ENCODE peak calls at places on chromosomes 2 and 18, in nine cellular contexts. One of them, this sample, is unnamed.
A peak's percentile ranks its signal among the peaks of the same experiment; 100 is the strongest.

GRCh38 chr2:118013221-118013723 is 598 bp downstream of the CCDC93 start:
- DNase-seq in GM12865: peak; percentile 32
- DNase-seq in fibroblast of pulmonary artery: no peak
- DNase-seq in H9: peak; percentile 48
- DNase-seq in WERI-Rb-1: peak; percentile 54
- DNase-seq in neural progenitor cell: peak; percentile 47
- DNase-seq in adrenal gland: peak; percentile 77
- DNase-seq in RWPE1: peak; percentile 55
- DNase-seq in AG09309: no peak
- DNase-seq in this sample: no peak

GRCh38 chr2:79604748-79605147 is 91.9 kb downstream of the CTNNA2 start:
- DNase-seq in GM12865: no peak
- DNase-seq in fibroblast of pulmonary artery: no peak
- DNase-seq in H9: no peak
- DNase-seq in WERI-Rb-1: no peak
- DNase-seq in neural progenitor cell: no peak
- DNase-seq in adrenal gland: no peak
- DNase-seq in RWPE1: no peak
- DNase-seq in AG09309: no peak
- DNase-seq in this sample: no peak

GRCh38 chr2:126862730-126863129 is 36.0 kb upstream of the TEX51 start:
- DNase-seq in GM12865: no peak
- DNase-seq in fibroblast of pulmonary artery: no peak
- DNase-seq in H9: no peak
- DNase-seq in WERI-Rb-1: no peak
- DNase-seq in neural progenitor cell: no peak
- DNase-seq in adrenal gland: no peak
- DNase-seq in RWPE1: no peak
- DNase-seq in AG09309: no peak
- DNase-seq in this sample: no peak

GRCh38 chr2:28681216-28681981 is 70.2 kb upstream of the PPP1CB start:
- DNase-seq in GM12865: peak; percentile 85
- DNase-seq in fibroblast of pulmonary artery: peak; percentile 84
- DNase-seq in H9: no peak
- DNase-seq in WERI-Rb-1: no peak
- DNase-seq in neural progenitor cell: no peak
- DNase-seq in adrenal gland: no peak
- DNase-seq in RWPE1: no peak
- DNase-seq in AG09309: no peak
- DNase-seq in this sample: no peak

GRCh38 chr2:175366814-175367213 is 185.3 kb upstream of the ATP5MC3 start:
- DNase-seq in GM12865: peak; percentile 45
- DNase-seq in fibroblast of pulmonary artery: peak; percentile 60
- DNase-seq in H9: peak; percentile 52
- DNase-seq in WERI-Rb-1: peak; percentile 44
- DNase-seq in neural progenitor cell: peak; percentile 75
- DNase-seq in adrenal gland: peak; percentile 42
- DNase-seq in RWPE1: peak; percentile 55
- DNase-seq in AG09309: peak; percentile 1
- DNase-seq in this sample: no peak

GRCh38 chr2:20614201-20615045 is 36.5 kb downstream of the HS1BP3 start:
- DNase-seq in GM12865: no peak
- DNase-seq in fibroblast of pulmonary artery: no peak
- DNase-seq in H9: peak; percentile 58
- DNase-seq in WERI-Rb-1: peak; percentile 93
- DNase-seq in neural progenitor cell: peak; percentile 83
- DNase-seq in adrenal gland: no peak
- DNase-seq in RWPE1: no peak
- DNase-seq in AG09309: no peak
- DNase-seq in this sample: no peak

GRCh38 chr2:127146820-127147502 is 40.0 kb upstream of the BIN1 start:
- DNase-seq in GM12865: no peak
- DNase-seq in fibroblast of pulmonary artery: no peak
- DNase-seq in H9: no peak
- DNase-seq in WERI-Rb-1: peak; percentile 91
- DNase-seq in neural progenitor cell: peak; percentile 58
- DNase-seq in adrenal gland: no peak
- DNase-seq in RWPE1: no peak
- DNase-seq in AG09309: no peak
- DNase-seq in this sample: no peak

GRCh38 chr2:112229365-112229764 is 25.5 kb downstream of the ZC3H8 start:
- DNase-seq in GM12865: no peak
- DNase-seq in fibroblast of pulmonary artery: peak; percentile 56
- DNase-seq in H9: no peak
- DNase-seq in WERI-Rb-1: no peak
- DNase-seq in neural progenitor cell: no peak
- DNase-seq in adrenal gland: peak; percentile 35
- DNase-seq in RWPE1: peak; percentile 88
- DNase-seq in AG09309: no peak
- DNase-seq in this sample: no peak

DNA sequence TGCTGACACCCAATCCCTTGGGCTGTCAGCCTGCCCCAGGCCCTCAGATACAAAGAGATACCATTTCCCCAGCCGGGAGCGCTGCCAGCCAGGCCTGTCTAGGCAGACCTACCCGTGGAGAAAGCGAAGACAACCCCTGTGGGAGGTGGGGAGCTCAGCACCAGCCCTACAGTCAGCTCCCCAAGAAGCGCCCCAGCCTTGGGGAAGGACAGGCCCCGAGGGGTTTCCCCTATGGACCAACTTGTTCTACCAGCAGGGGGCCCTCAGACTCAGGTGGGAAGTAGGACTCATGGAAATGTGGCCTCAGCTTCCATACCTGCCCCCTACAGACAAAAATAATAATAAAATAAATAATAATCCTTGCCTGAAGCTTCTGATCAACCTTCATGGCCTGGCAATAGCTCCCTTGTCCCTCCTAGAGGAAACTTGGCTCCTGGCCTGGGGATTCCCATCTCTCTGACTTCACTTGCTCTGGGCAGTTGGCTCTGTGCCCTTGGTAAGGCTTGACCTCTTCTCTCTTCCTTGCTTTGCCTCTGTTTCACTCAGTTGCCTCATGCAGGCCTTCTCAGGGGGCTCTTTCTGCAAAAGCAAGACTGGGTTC is 7.0 kb downstream of the SLC35F6 start:
- DNase-seq in GM12865: peak; percentile 52
- DNase-seq in fibroblast of pulmonary artery: peak; percentile 90
- DNase-seq in H9: peak; percentile 43
- DNase-seq in WERI-Rb-1: peak; percentile 65
- DNase-seq in neural progenitor cell: no peak
- DNase-seq in adrenal gland: peak; percentile 96
- DNase-seq in RWPE1: peak; percentile 75
- DNase-seq in AG09309: peak; percentile 68
- DNase-seq in this sample: peak; percentile 67
- TF ChIP-seq CTCF in GM12865: peak; percentile 49
- TF ChIP-seq CTCF in fibroblast of pulmonary artery: peak; percentile 44
- TF ChIP-seq CTCF in H9: peak; percentile 51
- TF ChIP-seq CTCF in WERI-Rb-1: peak; percentile 65
- TF ChIP-seq CTCF in neural progenitor cell: peak; percentile 38
- TF ChIP-seq CTCF in adrenal gland: peak; percentile 16
- TF ChIP-seq CTCF in RWPE1: no peak
- TF ChIP-seq CTCF in AG09309: peak; percentile 32
- TF ChIP-seq CTCF in this sample: no peak

GRCh38 chr2:106099691-106100090 is 94.4 kb downstream of the UXS1 start:
- DNase-seq in GM12865: no peak
- DNase-seq in fibroblast of pulmonary artery: no peak
- DNase-seq in H9: no peak
- DNase-seq in WERI-Rb-1: no peak
- DNase-seq in neural progenitor cell: no peak
- DNase-seq in adrenal gland: no peak
- DNase-seq in RWPE1: no peak
- DNase-seq in AG09309: no peak
- DNase-seq in this sample: no peak

GRCh38 chr2:106098664-106099063 is 95.4 kb downstream of the UXS1 start:
- DNase-seq in GM12865: no peak
- DNase-seq in fibroblast of pulmonary artery: no peak
- DNase-seq in H9: no peak
- DNase-seq in WERI-Rb-1: no peak
- DNase-seq in neural progenitor cell: no peak
- DNase-seq in adrenal gland: no peak
- DNase-seq in RWPE1: no peak
- DNase-seq in AG09309: no peak
- DNase-seq in this sample: no peak

GRCh38 chr2:106097370-106098000 is 96.6 kb downstream of the UXS1 start:
- DNase-seq in GM12865: no peak
- DNase-seq in fibroblast of pulmonary artery: no peak
- DNase-seq in H9: no peak
- DNase-seq in WERI-Rb-1: no peak
- DNase-seq in neural progenitor cell: peak; percentile 23
- DNase-seq in adrenal gland: no peak
- DNase-seq in RWPE1: no peak
- DNase-seq in AG09309: no peak
- DNase-seq in this sample: no peak

GRCh38 chr2:106096446-106097369 is 97.4 kb downstream of the UXS1 start:
- DNase-seq in GM12865: no peak
- DNase-seq in fibroblast of pulmonary artery: no peak
- DNase-seq in H9: no peak
- DNase-seq in WERI-Rb-1: no peak
- DNase-seq in neural progenitor cell: no peak
- DNase-seq in adrenal gland: no peak
- DNase-seq in RWPE1: no peak
- DNase-seq in AG09309: no peak
- DNase-seq in this sample: no peak

DNA sequence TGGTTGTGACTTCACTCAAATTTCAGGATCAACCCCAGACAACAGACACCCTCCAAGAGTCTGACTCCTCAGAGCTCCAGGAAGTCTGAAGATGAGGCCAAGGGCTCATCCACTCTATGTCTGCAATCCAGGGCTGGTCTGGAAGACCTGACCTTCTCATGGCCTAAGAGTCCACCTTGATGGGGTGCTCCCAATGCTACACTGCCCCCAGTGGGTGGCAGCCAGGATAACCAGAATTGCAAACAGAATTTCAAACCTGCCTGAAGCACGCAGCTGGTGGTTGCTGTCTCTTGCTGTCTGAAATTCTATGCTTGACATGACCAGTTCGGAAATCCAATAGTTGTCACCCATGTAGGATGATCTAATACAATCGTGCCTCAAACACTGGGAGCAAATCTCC is 96.0 kb downstream of the UXS1 start:
- DNase-seq in GM12865: no peak
- DNase-seq in fibroblast of pulmonary artery: peak; percentile 9
- DNase-seq in H9: no peak
- DNase-seq in WERI-Rb-1: peak; percentile 26
- DNase-seq in neural progenitor cell: peak; percentile 27
- DNase-seq in adrenal gland: no peak
- DNase-seq in RWPE1: no peak
- DNase-seq in AG09309: no peak
- DNase-seq in this sample: no peak
- TF ChIP-seq CTCF in GM12865: peak; percentile 30
- TF ChIP-seq CTCF in fibroblast of pulmonary artery: peak; percentile 31
- TF ChIP-seq CTCF in H9: peak; percentile 62
- TF ChIP-seq CTCF in WERI-Rb-1: peak; percentile 63
- TF ChIP-seq CTCF in neural progenitor cell: peak; percentile 46
- TF ChIP-seq CTCF in adrenal gland: peak; percentile 6
- TF ChIP-seq CTCF in RWPE1: no peak
- TF ChIP-seq CTCF in AG09309: peak; percentile 37
- TF ChIP-seq CTCF in this sample: no peak

DNA sequence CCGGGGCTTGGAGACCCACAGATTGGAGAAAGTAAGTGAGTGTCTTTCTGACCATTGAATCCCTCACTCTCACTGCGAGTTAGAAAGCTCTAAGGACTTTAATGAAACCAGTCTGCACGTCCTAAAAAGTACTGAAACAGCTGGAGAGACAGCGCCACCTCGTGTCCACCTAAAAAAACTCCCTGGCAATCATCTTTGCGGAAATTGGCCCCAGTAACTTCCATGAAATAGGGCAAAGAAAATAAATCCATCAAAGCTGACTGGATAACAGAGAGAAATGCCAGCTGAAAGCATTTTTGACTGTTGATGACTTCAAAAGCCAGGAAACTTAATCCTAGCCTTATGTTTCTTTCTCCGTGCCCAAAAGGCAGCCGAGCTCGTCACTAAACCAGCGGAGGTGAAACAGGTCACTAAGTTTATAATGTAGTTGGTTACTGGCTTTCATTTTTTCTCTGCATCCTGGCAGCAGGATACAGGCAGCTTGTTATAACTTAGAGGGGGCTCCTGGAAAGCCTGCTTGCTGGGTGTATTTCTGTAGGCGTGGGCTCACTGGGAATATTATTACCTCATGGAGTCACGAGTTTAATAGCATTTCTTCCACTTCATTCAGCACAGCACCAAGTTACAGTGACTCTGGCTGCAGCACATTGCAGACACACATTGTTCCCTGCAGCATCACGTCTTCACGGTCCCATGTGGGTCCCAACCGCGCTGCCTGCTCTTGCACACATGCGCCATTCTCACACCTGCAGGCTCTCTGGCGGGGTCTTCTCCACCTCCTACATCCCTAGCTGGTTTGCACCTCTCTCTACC is 266.5 kb downstream of the HRH4 start:
- DNase-seq in GM12865: peak; percentile 80
- DNase-seq in fibroblast of pulmonary artery: peak; percentile 89
- DNase-seq in H9: peak; percentile 68
- DNase-seq in WERI-Rb-1: peak; percentile 65
- DNase-seq in neural progenitor cell: peak; percentile 85
- DNase-seq in adrenal gland: peak; percentile 79
- DNase-seq in RWPE1: peak; percentile 31
- DNase-seq in AG09309: peak; percentile 55
- DNase-seq in this sample: no peak
- TF ChIP-seq CTCF in GM12865: peak; percentile 73
- TF ChIP-seq CTCF in fibroblast of pulmonary artery: peak; percentile 90
- TF ChIP-seq CTCF in H9: peak; percentile 90
- TF ChIP-seq CTCF in WERI-Rb-1: peak; percentile 72
- TF ChIP-seq CTCF in neural progenitor cell: peak; percentile 98
- TF ChIP-seq CTCF in adrenal gland: peak; percentile 78
- TF ChIP-seq CTCF in RWPE1: peak; percentile 87
- TF ChIP-seq CTCF in AG09309: peak; percentile 86
- TF ChIP-seq CTCF in this sample: no peak

GRCh38 chr18:69943021-69943420 is 4.7 kb downstream of the CD226 start:
- DNase-seq in GM12865: peak; percentile 35
- DNase-seq in fibroblast of pulmonary artery: no peak
- DNase-seq in H9: no peak
- DNase-seq in WERI-Rb-1: no peak
- DNase-seq in neural progenitor cell: no peak
- DNase-seq in adrenal gland: no peak
- DNase-seq in RWPE1: no peak
- DNase-seq in AG09309: no peak
- DNase-seq in this sample: no peak
- TF ChIP-seq CTCF in GM12865: peak; percentile 17
- TF ChIP-seq CTCF in fibroblast of pulmonary artery: peak; percentile 29
- TF ChIP-seq CTCF in H9: peak; percentile 53
- TF ChIP-seq CTCF in WERI-Rb-1: no peak
- TF ChIP-seq CTCF in neural progenitor cell: peak; percentile 17
- TF ChIP-seq CTCF in adrenal gland: no peak
- TF ChIP-seq CTCF in RWPE1: no peak
- TF ChIP-seq CTCF in AG09309: peak; percentile 7
- TF ChIP-seq CTCF in this sample: no peak

GRCh38 chr2:195304310-195304709 is 352.7 kb upstream of the SLC39A10 start:
- DNase-seq in GM12865: peak; percentile 37
- DNase-seq in fibroblast of pulmonary artery: peak; percentile 19
- DNase-seq in H9: peak; percentile 74
- DNase-seq in WERI-Rb-1: peak; percentile 38
- DNase-seq in neural progenitor cell: peak; percentile 48
- DNase-seq in adrenal gland: peak; percentile 29
- DNase-seq in RWPE1: no peak
- DNase-seq in AG09309: no peak
- DNase-seq in this sample: no peak
- TF ChIP-seq CTCF in GM12865: peak; percentile 24
- TF ChIP-seq CTCF in fibroblast of pulmonary artery: peak; percentile 8
- TF ChIP-seq CTCF in H9: peak; percentile 72
- TF ChIP-seq CTCF in WERI-Rb-1: peak; percentile 51
- TF ChIP-seq CTCF in neural progenitor cell: peak; percentile 48
- TF ChIP-seq CTCF in adrenal gland: peak; percentile 29
- TF ChIP-seq CTCF in RWPE1: peak; percentile 12
- TF ChIP-seq CTCF in AG09309: no peak
- TF ChIP-seq CTCF in this sample: no peak

GRCh38 chr2:116706381-116706780 is 1108.1 kb upstream of the DDX18 start:
- DNase-seq in GM12865: no peak
- DNase-seq in fibroblast of pulmonary artery: peak; percentile 2
- DNase-seq in H9: no peak
- DNase-seq in WERI-Rb-1: no peak
- DNase-seq in neural progenitor cell: no peak
- DNase-seq in adrenal gland: no peak
- DNase-seq in RWPE1: no peak
- DNase-seq in AG09309: no peak
- DNase-seq in this sample: no peak
- TF ChIP-seq CTCF in GM12865: no peak
- TF ChIP-seq CTCF in fibroblast of pulmonary artery: no peak
- TF ChIP-seq CTCF in H9: no peak
- TF ChIP-seq CTCF in WERI-Rb-1: no peak
- TF ChIP-seq CTCF in neural progenitor cell: no peak
- TF ChIP-seq CTCF in adrenal gland: no peak
- TF ChIP-seq CTCF in RWPE1: no peak
- TF ChIP-seq CTCF in AG09309: no peak
- TF ChIP-seq CTCF in this sample: no peak